ENCODE peak calls at places on chromosomes 11 and 22, in ten cellular contexts. One of them, this sample, is unnamed.

GRCh38 chr11:88105952-88106351 is 69.3 kb downstream of the RAB38 start:
- DNase-seq in lower leg skin: no peak
- DNase-seq in activated CD4-positive, CD25-positive, alpha-beta regulatory T cell treated with anti-CD3 and anti-CD28 coated beads, Interleukin-2, amount 50 U/mL, for 72 hours: no peak
- DNase-seq in MV-4-11: no peak
- DNase-seq in GM03348: no peak
- DNase-seq in AG08396: no peak
- DNase-seq in stimulated activated CD4-positive, alpha-beta T cell treated with anti-CD3 and anti-CD28 coated beads, Interleukin-1b, Interleukin-23, amount 100 ng/mL, for 24 hours: no peak
- DNase-seq in cardiac fibroblast: no peak
- DNase-seq in GM20000: no peak
- DNase-seq in NCI-H146: no peak
- DNase-seq in this sample: no peak

GRCh38 chr22:22038178-22038880 is 55.7 kb upstream of the TOP3B start:
- DNase-seq in lower leg skin: no peak
- DNase-seq in activated CD4-positive, CD25-positive, alpha-beta regulatory T cell treated with anti-CD3 and anti-CD28 coated beads, Interleukin-2, amount 50 U/mL, for 72 hours: no peak
- DNase-seq in MV-4-11: no peak
- DNase-seq in GM03348: no peak
- DNase-seq in AG08396: peak; percentile 37
- DNase-seq in stimulated activated CD4-positive, alpha-beta T cell treated with anti-CD3 and anti-CD28 coated beads, Interleukin-1b, Interleukin-23, amount 100 ng/mL, for 24 hours: no peak
- DNase-seq in cardiac fibroblast: no peak
- DNase-seq in GM20000: no peak
- DNase-seq in NCI-H146: no peak
- DNase-seq in this sample: no peak

GRCh38 chr11:132595711-132596111 is 936.6 kb downstream of the OPCML start:
- DNase-seq in lower leg skin: no peak
- DNase-seq in activated CD4-positive, CD25-positive, alpha-beta regulatory T cell treated with anti-CD3 and anti-CD28 coated beads, Interleukin-2, amount 50 U/mL, for 72 hours: no peak
- DNase-seq in MV-4-11: no peak
- DNase-seq in GM03348: no peak
- DNase-seq in AG08396: no peak
- DNase-seq in stimulated activated CD4-positive, alpha-beta T cell treated with anti-CD3 and anti-CD28 coated beads, Interleukin-1b, Interleukin-23, amount 100 ng/mL, for 24 hours: no peak
- DNase-seq in cardiac fibroblast: peak; percentile 11
- DNase-seq in GM20000: no peak
- DNase-seq in NCI-H146: no peak
- DNase-seq in this sample: no peak

GRCh38 chr11:128515766-128516466 is 71.4 kb downstream of the ETS1 start:
- DNase-seq in lower leg skin: no peak
- DNase-seq in activated CD4-positive, CD25-positive, alpha-beta regulatory T cell treated with anti-CD3 and anti-CD28 coated beads, Interleukin-2, amount 50 U/mL, for 72 hours: no peak
- DNase-seq in MV-4-11: no peak
- DNase-seq in GM03348: no peak
- DNase-seq in AG08396: no peak
- DNase-seq in stimulated activated CD4-positive, alpha-beta T cell treated with anti-CD3 and anti-CD28 coated beads, Interleukin-1b, Interleukin-23, amount 100 ng/mL, for 24 hours: no peak
- DNase-seq in cardiac fibroblast: no peak
- DNase-seq in GM20000: no peak
- DNase-seq in NCI-H146: no peak
- DNase-seq in this sample: no peak

GRCh38 chr11:115301029-115301428 is 203.2 kb downstream of the CADM1 start:
- DNase-seq in lower leg skin: no peak
- DNase-seq in activated CD4-positive, CD25-positive, alpha-beta regulatory T cell treated with anti-CD3 and anti-CD28 coated beads, Interleukin-2, amount 50 U/mL, for 72 hours: no peak
- DNase-seq in MV-4-11: no peak
- DNase-seq in GM03348: no peak
- DNase-seq in AG08396: peak; percentile 27
- DNase-seq in stimulated activated CD4-positive, alpha-beta T cell treated with anti-CD3 and anti-CD28 coated beads, Interleukin-1b, Interleukin-23, amount 100 ng/mL, for 24 hours: no peak
- DNase-seq in cardiac fibroblast: no peak
- DNase-seq in GM20000: no peak
- DNase-seq in NCI-H146: no peak
- DNase-seq in this sample: no peak

GRCh38 chr11:41461057-41461681 is 1.7 kb upstream of the LRRC4C start:
- DNase-seq in lower leg skin: no peak
- DNase-seq in activated CD4-positive, CD25-positive, alpha-beta regulatory T cell treated with anti-CD3 and anti-CD28 coated beads, Interleukin-2, amount 50 U/mL, for 72 hours: no peak
- DNase-seq in MV-4-11: no peak
- DNase-seq in GM03348: peak; percentile 11
- DNase-seq in AG08396: no peak
- DNase-seq in stimulated activated CD4-positive, alpha-beta T cell treated with anti-CD3 and anti-CD28 coated beads, Interleukin-1b, Interleukin-23, amount 100 ng/mL, for 24 hours: no peak
- DNase-seq in cardiac fibroblast: peak; percentile 22
- DNase-seq in GM20000: peak; percentile 8
- DNase-seq in NCI-H146: peak; percentile 36
- DNase-seq in this sample: no peak

GRCh38 chr11:1202776-1203504 is 19.9 kb upstream of the MUC5B start:
- DNase-seq in lower leg skin: peak; percentile 89
- DNase-seq in activated CD4-positive, CD25-positive, alpha-beta regulatory T cell treated with anti-CD3 and anti-CD28 coated beads, Interleukin-2, amount 50 U/mL, for 72 hours: peak; percentile 79
- DNase-seq in MV-4-11: no peak
- DNase-seq in GM03348: peak; percentile 95
- DNase-seq in AG08396: peak; percentile 94
- DNase-seq in stimulated activated CD4-positive, alpha-beta T cell treated with anti-CD3 and anti-CD28 coated beads, Interleukin-1b, Interleukin-23, amount 100 ng/mL, for 24 hours: peak; percentile 42
- DNase-seq in cardiac fibroblast: peak; percentile 47
- DNase-seq in GM20000: peak; percentile 94
- DNase-seq in NCI-H146: peak; percentile 45
- DNase-seq in this sample: peak; percentile 49

GRCh38 chr11:33445761-33446161 is 188.6 kb downstream of the HIPK3 start:
- DNase-seq in lower leg skin: no peak
- DNase-seq in activated CD4-positive, CD25-positive, alpha-beta regulatory T cell treated with anti-CD3 and anti-CD28 coated beads, Interleukin-2, amount 50 U/mL, for 72 hours: no peak
- DNase-seq in MV-4-11: no peak
- DNase-seq in GM03348: peak; percentile 47
- DNase-seq in AG08396: peak; percentile 22
- DNase-seq in stimulated activated CD4-positive, alpha-beta T cell treated with anti-CD3 and anti-CD28 coated beads, Interleukin-1b, Interleukin-23, amount 100 ng/mL, for 24 hours: no peak
- DNase-seq in cardiac fibroblast: no peak
- DNase-seq in GM20000: no peak
- DNase-seq in NCI-H146: no peak
- DNase-seq in this sample: no peak

GRCh38 chr11:70524096-70524922 is 126.0 kb downstream of the CTTN start:
- DNase-seq in lower leg skin: no peak
- DNase-seq in activated CD4-positive, CD25-positive, alpha-beta regulatory T cell treated with anti-CD3 and anti-CD28 coated beads, Interleukin-2, amount 50 U/mL, for 72 hours: no peak
- DNase-seq in MV-4-11: no peak
- DNase-seq in GM03348: no peak
- DNase-seq in AG08396: no peak
- DNase-seq in stimulated activated CD4-positive, alpha-beta T cell treated with anti-CD3 and anti-CD28 coated beads, Interleukin-1b, Interleukin-23, amount 100 ng/mL, for 24 hours: no peak
- DNase-seq in cardiac fibroblast: peak; percentile 22
- DNase-seq in GM20000: no peak
- DNase-seq in NCI-H146: peak; percentile 47
- DNase-seq in this sample: no peak

GRCh38 chr11:117647872-117648271 is 149.1 kb downstream of the DSCAML1 start:
- DNase-seq in lower leg skin: no peak
- DNase-seq in activated CD4-positive, CD25-positive, alpha-beta regulatory T cell treated with anti-CD3 and anti-CD28 coated beads, Interleukin-2, amount 50 U/mL, for 72 hours: no peak
- DNase-seq in MV-4-11: no peak
- DNase-seq in GM03348: no peak
- DNase-seq in AG08396: no peak
- DNase-seq in stimulated activated CD4-positive, alpha-beta T cell treated with anti-CD3 and anti-CD28 coated beads, Interleukin-1b, Interleukin-23, amount 100 ng/mL, for 24 hours: no peak
- DNase-seq in cardiac fibroblast: no peak
- DNase-seq in GM20000: no peak
- DNase-seq in NCI-H146: no peak
- DNase-seq in this sample: no peak

GRCh38 chr11:2507212-2507901 is 62.5 kb downstream of the KCNQ1 start:
- DNase-seq in lower leg skin: peak; percentile 75
- DNase-seq in activated CD4-positive, CD25-positive, alpha-beta regulatory T cell treated with anti-CD3 and anti-CD28 coated beads, Interleukin-2, amount 50 U/mL, for 72 hours: no peak
- DNase-seq in MV-4-11: no peak
- DNase-seq in GM03348: peak; percentile 1
- DNase-seq in AG08396: peak; percentile 2
- DNase-seq in stimulated activated CD4-positive, alpha-beta T cell treated with anti-CD3 and anti-CD28 coated beads, Interleukin-1b, Interleukin-23, amount 100 ng/mL, for 24 hours: no peak
- DNase-seq in cardiac fibroblast: no peak
- DNase-seq in GM20000: peak; percentile 7
- DNase-seq in NCI-H146: no peak
- DNase-seq in this sample: no peak

This sample was measured in effector CD4-positive, alpha-beta T cell.